ENCODE peak calls at places on chromosomes 12 and 14, in five cellular contexts. J is adipocyte, L is left lung, K is bronchial epithelial cell, E is heart right ventricle. H is an unnamed sample.

GRCh38 chr12:27143676-27144075 is 61.3 kb upstream of the C12orf71 start:
- DNase-seq in E (no peak), J (no peak), K (no peak), L (no peak), H (no peak)

GRCh38 chr14:69241577-69241976 is 18.4 kb upstream of the GALNT16 start:
- DNase-seq in K (no peak), E (no peak), J (no peak), L (no peak), H (no peak)

GRCh38 chr12:102172436-102172835 is 25.2 kb downstream of the PMCH start:
- DNase-seq in J (peak), L (no peak), K (no peak), E (no peak), H (no peak)

GRCh38 chr14:99685061-99685995 is 1.2 kb downstream of the CYP46A1 start:
- DNase-seq in L (no peak), J (no peak), K (no peak), E (no peak), H (no peak)

GRCh38 chr12:23431006-23431405 is 518.5 kb downstream of the SOX5 start:
- DNase-seq in J (no peak), E (no peak), L (no peak), K (peak), H (no peak)

GRCh38 chr12:64105026-64105425 is 117.1 kb downstream of the KICS2 start:
- DNase-seq in K (peak), E (no peak), J (no peak), L (no peak), H (no peak)

GRCh38 chr14:88430976-88431375 is 45.5 kb downstream of the SPATA7 start:
- DNase-seq in E (no peak), K (no peak), L (no peak), J (no peak), H (no peak)

GRCh38 chr12:21676781-21677180 is 19.1 kb upstream of the LDHB start:
- DNase-seq in L (no peak), E (no peak), J (no peak), K (no peak), H (no peak)

GRCh38 chr12:57488397-57489156 is 709 bp downstream of the MARS1 start:
- DNase-seq in K (no peak), L (no peak), J (peak), E (no peak), H (no peak)

GRCh38 chr12:85894653-85895052 is 20.6 kb downstream of the NTS start:
- DNase-seq in L (no peak), K (no peak), J (no peak), E (no peak), H (no peak)

GRCh38 chr12:6943387-6943718 is 263 bp upstream of the RNU7-1 start:
- DNase-seq in K (peak), L (peak), J (peak), E (peak), H (peak)

GRCh38 chr14:97380539-97380941 is 583.4 kb downstream of the VRK1 start:
- DNase-seq in K (peak), J (no peak), E (no peak), L (no peak), H (no peak)

GRCh38 chr12:105698047-105698446 is 367.6 kb downstream of the C12orf75 start:
- DNase-seq in J (no peak), E (no peak), K (no peak), L (no peak), H (no peak)

GRCh38 chr12:28023156-28023887 is 50.8 kb upstream of the PTHLH start:
- DNase-seq in J (peak), E (no peak), K (peak), L (no peak), H (no peak)

GRCh38 chr14:94164685-94165431 is 9.3 kb upstream of the PPP4R4 start:
- DNase-seq in L (no peak), E (no peak), K (no peak), J (no peak), H (no peak)

GRCh38 chr12:79274571-79275064 is 410.0 kb downstream of the SYT1 start:
- DNase-seq in L (no peak), K (no peak), E (no peak), J (no peak), H (no peak)

GRCh38 chr12:1531654-1532366 is 62.6 kb downstream of the FBXL14 start:
- DNase-seq in L (no peak), E (no peak), K (no peak), J (peak), H (no peak)
- H3K4me3 ChIP-seq in L (peak), E (peak), K (peak), J (peak), H (peak)

GRCh38 chr12:19801941-19802340 is 362.6 kb downstream of the AEBP2 start:
- DNase-seq in J (no peak), E (no peak), K (no peak), L (no peak), H (no peak)

GRCh38 chr12:19800884-19801283 is 361.6 kb downstream of the AEBP2 start:
- DNase-seq in K (no peak), L (no peak), J (no peak), E (no peak), H (no peak)

GRCh38 chr12:19799216-19799615 is 359.9 kb downstream of the AEBP2 start:
- DNase-seq in E (no peak), L (no peak), J (no peak), K (peak), H (no peak)

GRCh38 chr12:19802915-19803314 is 363.6 kb downstream of the AEBP2 start:
- DNase-seq in E (no peak), J (no peak), K (no peak), L (no peak), H (no peak)

GRCh38 chr12:19799886-19800602 is 360.8 kb downstream of the AEBP2 start:
- DNase-seq in J (no peak), K (no peak), E (no peak), L (no peak), H (no peak)
- H3K4me3 ChIP-seq in J (no peak), K (no peak), E (no peak), L (no peak), H (no peak)

GRCh38 chr14:102853703-102854396 is 68.6 kb upstream of the AMN start:
- DNase-seq in L (no peak), E (no peak), J (peak), K (peak), H (no peak)
- H3K4me3 ChIP-seq in L (no peak), E (no peak), J (no peak), K (no peak), H (no peak)

GRCh38 chr14:60506985-60507829 is 1.7 kb upstream of the SIX6 start:
- DNase-seq in J (no peak), K (no peak), E (no peak), L (no peak), H (no peak)
- H3K4me3 ChIP-seq in J (no peak), K (no peak), E (no peak), L (no peak), H (no peak)

DNA sequence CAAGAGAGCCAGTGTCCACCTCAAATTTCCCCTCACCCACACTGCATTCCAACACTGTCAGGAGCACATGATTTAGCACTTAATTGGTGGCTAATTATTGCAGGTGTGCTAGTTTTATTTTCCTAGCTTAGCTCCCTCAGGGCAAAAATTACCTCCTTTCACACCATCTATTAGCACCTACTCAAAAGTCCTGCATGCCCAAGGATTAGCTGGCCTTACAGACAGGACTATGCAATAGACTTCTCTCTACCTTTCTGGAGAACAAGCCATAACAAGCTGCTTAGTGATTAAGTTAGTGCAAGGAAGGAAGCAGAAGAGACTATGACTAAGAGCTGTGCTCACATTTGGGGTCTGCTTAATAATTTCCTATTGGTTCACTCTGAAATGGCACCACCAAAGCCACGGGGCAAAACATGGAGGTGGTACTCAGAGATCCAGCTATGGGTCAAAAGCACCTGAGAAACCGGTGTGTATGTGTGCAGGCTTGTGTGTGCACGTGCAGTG is 69.5 kb downstream of the STON2 start:
- DNase-seq in L (no peak), J (no peak), E (no peak), K (peak), H (no peak)
- H3K4me3 ChIP-seq in L (no peak), J (no peak), E (no peak), K (no peak), H (no peak)

DNA sequence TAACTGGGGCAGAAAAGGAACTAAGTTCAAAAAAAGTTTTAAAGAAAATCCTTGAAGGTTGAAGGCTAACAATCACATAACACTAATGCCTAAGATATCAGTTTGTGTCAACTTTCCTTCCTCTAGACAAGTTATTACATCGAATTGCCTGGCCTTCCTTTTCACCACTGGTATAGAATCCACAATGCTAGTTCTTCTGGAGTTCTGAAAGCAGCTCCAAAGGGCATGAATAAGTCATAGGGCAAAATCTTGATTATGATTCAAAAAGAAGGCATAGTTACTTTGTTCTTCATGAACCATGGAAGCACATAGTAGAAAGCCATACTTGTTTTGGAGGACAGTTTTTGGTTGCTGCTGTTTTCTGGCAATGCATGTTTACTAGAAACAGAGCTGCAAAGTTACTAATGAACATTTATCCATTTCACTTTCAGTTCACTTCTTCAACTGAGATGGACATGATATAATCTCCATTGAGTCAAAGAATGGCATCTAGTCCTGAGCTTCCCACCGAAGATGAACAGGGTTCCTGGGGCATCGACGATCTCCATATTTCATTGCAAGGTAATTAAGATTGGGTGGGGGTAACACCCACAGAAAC is 56.0 kb downstream of the SYNE2 start:
- DNase-seq in L (no peak), E (no peak), K (no peak), J (no peak), H (no peak)
- H3K4me3 ChIP-seq in L (peak), E (no peak), K (no peak), J (peak), H (peak)

GRCh38 chr12:82426081-82426480 is 67.8 kb downstream of the METTL25 start:
- DNase-seq in E (no peak), L (no peak), K (no peak), J (no peak), H (no peak)
- H3K4me3 ChIP-seq in E (no peak), L (no peak), K (no peak), J (no peak), H (no peak)

DNA sequence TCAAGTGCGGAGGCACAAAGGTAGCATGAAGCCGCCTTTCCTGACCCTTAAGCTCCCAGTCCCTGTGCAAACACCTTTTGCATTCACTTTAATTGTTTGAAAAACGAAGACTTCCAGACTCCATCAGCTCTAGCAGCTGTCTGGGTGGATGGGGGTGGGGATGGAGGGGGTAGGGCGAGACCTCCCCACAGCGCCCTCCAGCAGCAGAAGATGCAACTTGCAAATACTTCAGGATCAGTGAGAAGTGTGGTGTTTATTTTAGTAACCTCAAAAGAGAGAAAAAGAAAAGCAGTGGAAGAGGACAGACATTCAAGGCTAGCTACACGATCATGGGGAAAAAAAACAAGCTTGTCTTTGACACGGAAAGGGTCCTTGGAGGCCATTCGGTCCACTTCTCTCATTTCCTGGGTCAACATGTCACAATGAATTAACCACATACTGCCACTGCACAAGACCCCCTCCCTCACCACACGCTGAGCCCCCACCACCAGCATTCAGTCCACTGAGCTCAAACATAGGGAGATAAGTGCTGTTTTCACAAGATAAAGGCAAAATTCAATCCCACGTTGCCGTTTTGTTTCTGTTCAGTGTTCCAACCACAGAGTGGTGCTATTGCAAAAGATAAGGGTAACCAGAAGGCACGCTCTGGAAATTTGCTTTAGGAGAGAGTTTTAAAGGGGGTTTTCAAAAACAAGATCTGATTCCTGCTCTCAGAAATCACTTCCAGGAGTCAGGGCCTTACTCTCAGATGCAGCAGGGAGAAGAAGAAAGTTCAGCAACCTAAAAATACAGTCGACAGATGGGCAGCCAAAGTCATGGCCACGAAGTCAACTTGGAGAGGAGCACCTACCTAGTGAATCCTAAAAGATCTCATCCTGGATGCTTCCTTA is 3.3 kb upstream of the NTF3 start:
- DNase-seq in K (no peak), L (no peak), J (peak), E (peak), H (no peak)
- H3K4me3 ChIP-seq in K (no peak), L (no peak), J (peak), E (no peak), H (no peak)